ENCODE peak calls at places on chromosomes 3 and 15, in six cellular contexts. L is GM12878, P is GM12892, R is SK-N-SH, A is H1, K is K562. I is an unnamed sample.

GRCh38 chr3:32743934-32744333 is 58.9 kb downstream of the CNOT10 start:
- DNase-seq in L (no peak), P (no peak), R (no peak), A (no peak), K (no peak), I (no peak)

GRCh38 chr3:112111785-112112402 is 21.2 kb downstream of the GCSAM start:
- DNase-seq in L (no peak), P (no peak), R (peak), A (no peak), K (peak), I (no peak)

GRCh38 chr3:179504371-179504770 is 53.1 kb upstream of the GNB4 start:
- DNase-seq in L (no peak), P (no peak), R (no peak), A (no peak), K (no peak), I (no peak)

GRCh38 chr15:59168536-59168935 is 38.1 kb upstream of the LDHAL6B start:
- DNase-seq in L (no peak), P (no peak), R (no peak), A (no peak), K (peak), I (no peak)

GRCh38 chr3:79167651-79168416 is 600.0 kb downstream of the ROBO1 start:
- DNase-seq in L (no peak), P (no peak), R (no peak), A (no peak), K (no peak), I (no peak)

GRCh38 chr3:143122608-143123352 is 3.2 kb downstream of the CHST2 start:
- DNase-seq in L (no peak), P (no peak), R (no peak), A (no peak), K (peak), I (no peak)

GRCh38 chr3:177772908-177773557 is 575.8 kb upstream of the TBL1XR1 start:
- DNase-seq in L (no peak), P (no peak), R (no peak), A (no peak), K (no peak), I (no peak)

GRCh38 chr15:72534522-72534921 is 60.4 kb downstream of the ARIH1 start:
- DNase-seq in L (no peak), P (no peak), R (no peak), A (no peak), K (no peak), I (no peak)

GRCh38 chr3:31106204-31106603 is 211.7 kb upstream of the GADL1 start:
- DNase-seq in L (no peak), P (no peak), R (no peak), A (no peak), K (peak), I (no peak)

GRCh38 chr3:173584093-173584833 is 186.7 kb downstream of the NLGN1 start:
- DNase-seq in L (no peak), P (no peak), R (peak), A (peak), K (peak), I (no peak)

GRCh38 chr3:67094769-67095168 is 96.7 kb downstream of the KBTBD8 start:
- DNase-seq in L (no peak), P (no peak), R (no peak), A (no peak), K (no peak), I (no peak)

GRCh38 chr3:49534581-49535495 is 19.4 kb upstream of the BSN start:
- DNase-seq in L (no peak), P (no peak), R (peak), A (peak), K (no peak), I (no peak)

GRCh38 chr15:55687792-55688191 is 55.2 kb downstream of the PRTG start:
- DNase-seq in L (no peak), P (no peak), R (no peak), A (no peak), K (no peak), I (no peak)

GRCh38 chr3:146072824-146073223 is 88.2 kb downstream of the PLOD2 start:
- DNase-seq in L (no peak), P (no peak), R (no peak), A (no peak), K (no peak), I (no peak)

GRCh38 chr15:68556139-68556990 is 22.4 kb upstream of the CORO2B start:
- DNase-seq in L (no peak), P (no peak), R (no peak), A (no peak), K (no peak), I (no peak)

GRCh38 chr15:64828985-64829384 is 3.5 kb upstream of the PIF1 start:
- DNase-seq in L (no peak), P (no peak), R (no peak), A (no peak), K (no peak), I (no peak)

GRCh38 chr3:18151199-18151598 is 273.9 kb downstream of the SATB1 start:
- DNase-seq in L (no peak), P (no peak), R (no peak), A (no peak), K (no peak), I (no peak)

GRCh38 chr3:13346481-13347389 is 73.4 kb downstream of the NUP210 start:
- DNase-seq in L (no peak), P (no peak), R (peak), A (peak), K (no peak), I (peak)

GRCh38 chr3:183315739-183316138 is 62.7 kb downstream of the B3GNT5 start:
- DNase-seq in L (no peak), P (no peak), R (no peak), A (no peak), K (no peak), I (no peak)

GRCh38 chr3:150469031-150469930 is 61.2 kb downstream of the TSC22D2 start:
- DNase-seq in L (no peak), P (no peak), R (no peak), A (no peak), K (peak), I (no peak)

DNA sequence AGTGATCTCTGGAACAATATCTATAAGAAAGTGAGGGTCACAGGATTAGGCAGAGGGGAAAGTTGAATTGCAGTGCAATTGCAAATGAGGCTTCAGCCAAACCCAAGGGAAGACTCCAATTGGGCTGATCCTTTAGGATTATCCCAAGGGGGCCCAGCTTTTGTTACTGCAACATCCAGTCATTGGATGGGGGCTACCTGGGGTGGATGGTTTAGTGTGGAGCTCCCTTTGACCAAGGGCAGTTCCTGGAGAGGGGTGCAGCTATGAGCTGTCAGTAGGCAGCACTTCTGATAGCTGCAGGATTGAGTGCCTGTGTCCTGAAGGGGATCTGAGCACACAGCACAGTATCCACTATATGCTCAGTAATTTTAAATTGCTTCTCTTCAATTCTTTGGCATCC is 355.2 kb upstream of the AZI2 start:
- DNase-seq in L (no peak), P (no peak), R (no peak), A (no peak), K (no peak), I (no peak)
- TF ChIP-seq TAF1 in L (no peak), P (no peak), R (no peak), A (no peak), K (no peak), I (no peak)

DNA sequence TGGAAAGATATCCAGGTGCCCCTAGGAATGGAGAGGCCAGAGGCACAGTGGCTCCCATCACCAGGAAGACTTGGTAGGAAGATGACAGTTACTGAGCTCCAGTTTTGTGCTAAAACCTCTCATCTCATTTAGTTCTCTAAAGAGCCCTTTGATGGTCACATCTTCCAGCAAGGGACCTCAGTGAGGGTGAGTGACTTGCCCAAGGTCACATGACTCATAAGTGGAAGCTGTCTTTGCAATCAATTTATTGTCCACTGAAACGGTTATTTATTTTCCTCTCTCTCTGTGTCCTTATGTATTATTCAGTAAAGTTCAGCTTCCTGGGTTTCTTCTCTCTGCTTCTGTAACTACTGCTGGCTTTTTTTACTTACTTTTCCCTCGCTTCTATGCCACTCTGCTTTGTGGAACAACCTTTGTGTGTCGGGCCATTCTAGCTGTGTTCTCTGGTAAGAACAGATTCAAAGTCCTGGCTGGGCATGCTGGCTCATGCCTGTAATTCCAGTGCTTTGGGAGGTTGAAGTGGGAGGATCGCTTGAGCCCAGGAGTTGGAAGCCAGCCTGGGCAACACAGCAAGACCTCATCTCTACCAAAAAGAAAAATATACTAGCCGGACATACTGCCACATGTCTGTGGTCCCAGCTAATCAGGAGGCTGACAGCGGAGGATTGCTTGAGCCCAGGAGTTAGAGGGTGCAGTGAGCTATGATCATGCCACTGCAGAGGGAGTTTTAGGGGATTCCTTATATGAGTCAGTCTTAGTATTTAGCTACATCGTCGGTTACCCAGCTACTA is 55.9 kb downstream of the PDIA5 start:
- DNase-seq in L (no peak), P (no peak), R (no peak), A (no peak), K (no peak), I (no peak)
- TF ChIP-seq TAF1 in L (no peak), P (no peak), R (no peak), A (no peak), K (no peak), I (no peak)

GRCh38 chr3:40691598-40691905 is 166.8 kb downstream of the ZNF621 start:
- DNase-seq in L (no peak), P (no peak), R (no peak), A (no peak), K (no peak), I (no peak)
- TF ChIP-seq TAF1 in L (no peak), P (no peak), R (no peak), A (no peak), K (no peak), I (no peak)

GRCh38 chr3:157918402-157918801 is 187.8 kb downstream of the SHOX2 start:
- DNase-seq in L (no peak), P (no peak), R (no peak), A (no peak), K (no peak), I (no peak)
- TF ChIP-seq TAF1 in L (no peak), P (no peak), R (no peak), A (no peak), K (no peak), I (no peak)

GRCh38 chr15:73602444-73602843 is 30.7 kb downstream of the NPTN start:
- DNase-seq in L (no peak), P (no peak), R (no peak), A (no peak), K (no peak), I (no peak)
- TF ChIP-seq TAF1 in L (no peak), P (no peak), R (no peak), A (no peak), K (no peak), I (no peak)

GRCh38 chr15:46077220-46077619 is 442.4 kb downstream of the SQOR start:
- DNase-seq in L (no peak), P (no peak), R (no peak), A (no peak), K (no peak), I (no peak)

GRCh38 chr15:46080018-46080417 is 445.2 kb downstream of the SQOR start:
- DNase-seq in L (no peak), P (no peak), R (peak), A (no peak), K (no peak), I (no peak)
- TF ChIP-seq TAF1 in L (no peak), P (no peak), R (no peak), A (no peak), K (no peak), I (no peak)

DNA sequence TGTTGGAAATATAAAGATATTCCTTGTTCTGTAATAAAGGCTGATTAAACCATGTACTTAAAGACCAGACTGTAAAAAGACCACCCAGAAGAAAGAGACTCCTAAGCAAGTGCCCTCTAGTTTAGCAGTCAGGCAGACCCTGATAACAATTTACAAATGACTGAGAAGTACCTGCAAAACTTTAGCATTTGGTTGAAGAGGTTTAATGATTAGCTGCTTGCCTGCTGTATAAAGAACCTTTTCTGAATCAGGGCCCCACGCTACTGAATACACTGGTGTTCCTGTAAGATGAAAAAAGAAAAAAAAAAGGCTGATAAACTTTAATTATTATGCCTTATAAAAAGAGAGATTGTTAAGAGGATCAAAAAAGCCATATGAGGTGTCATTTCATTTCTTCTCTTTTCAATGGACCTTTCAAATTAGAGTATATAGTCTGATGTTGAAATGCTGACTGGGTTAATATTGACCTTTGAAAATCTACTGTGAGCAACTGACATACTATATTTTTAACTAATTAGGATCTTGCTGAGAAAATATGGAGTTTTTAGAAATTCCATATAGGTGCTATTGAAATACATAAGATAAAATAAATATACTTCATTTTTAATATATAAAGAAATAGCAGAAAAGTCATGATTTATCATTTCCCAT is 33.0 kb downstream of the IFT80 start:
- DNase-seq in L (no peak), P (no peak), R (no peak), A (no peak), K (no peak), I (no peak)
- TF ChIP-seq TAF1 in L (no peak), P (no peak), R (no peak), A (no peak), K (no peak), I (no peak)